ENCODE peak calls at places on chromosomes 3 and 15, in seven cellular contexts. I is epithelial cell of esophagus, M is retina, Z is NCI-H510A treated with DMSO at 0.1 percent for 48 hours, U is NCI-H748 treated with DMSO at 0.1 percent for 48 hours, F is activated T-cell treated with anti-CD3 and anti-CD28 coated beads for 1 hour, P is NCI-H1105 treated with DMSO at 0.1 percent for 48 hours. T is an unnamed sample.

GRCh38 chr15:77145370-77145769 is 74.5 kb upstream of the TSPAN3 start:
- DNase-seq in I (no peak), M (no peak), Z (no peak), U (no peak), F (no peak), P (no peak), T (no peak)

GRCh38 chr3:27714692-27715453 is 7.2 kb downstream of the EOMES start:
- DNase-seq in I (peak), M (peak), Z (no peak), U (no peak), F (no peak), P (no peak), T (no peak)

GRCh38 chr3:194738254-194739093 is 52.8 kb downstream of the FAM43A start:
- DNase-seq in I (peak), M (no peak), Z (no peak), U (no peak), F (no peak), P (peak), T (no peak)

GRCh38 chr3:168876346-168877035 is 780.8 kb upstream of the GOLIM4 start:
- DNase-seq in I (no peak), M (peak), Z (no peak), U (no peak), F (no peak), P (no peak), T (no peak)

GRCh38 chr3:71515640-71516383 is 67.7 kb downstream of the FOXP1 start:
- DNase-seq in I (no peak), M (no peak), Z (no peak), U (no peak), F (no peak), P (no peak), T (no peak)

GRCh38 chr3:12423918-12424634 is 60.2 kb upstream of the TSEN2 start:
- DNase-seq in I (no peak), M (no peak), Z (no peak), U (no peak), F (no peak), P (no peak), T (no peak)

GRCh38 chr3:161444678-161445077 is 51.9 kb upstream of the OTOL1 start:
- DNase-seq in I (no peak), M (no peak), Z (no peak), U (no peak), F (no peak), P (no peak), T (no peak)

GRCh38 chr15:72306211-72306785 is 13.7 kb downstream of the CELF6 start:
- DNase-seq in I (peak), M (peak), Z (no peak), U (peak), F (peak), P (peak), T (peak)

GRCh38 chr3:10697918-10698317 is 118.1 kb upstream of the SLC6A11 start:
- DNase-seq in I (peak), M (no peak), Z (no peak), U (no peak), F (no peak), P (no peak), T (no peak)

GRCh38 chr3:114756506-114757279 is 390.4 kb downstream of the ZBTB20 start:
- DNase-seq in I (peak), M (no peak), Z (no peak), U (no peak), F (no peak), P (no peak), T (no peak)

GRCh38 chr3:101466465-101467309 is 46.3 kb downstream of the SENP7 start:
- DNase-seq in I (no peak), M (no peak), Z (peak), U (no peak), F (no peak), P (no peak), T (no peak)

T was measured in effector CD4-positive, alpha-beta T cell.